ENCODE peak calls at places on chromosomes 7 and 10, in seven cellular contexts. C is EH; J is cardiac fibroblast; K is K562; U is CD8-positive, alpha-beta memory T cell; Q is NCI-H510A treated with DMSO at 0.1 percent for 48 hours; X is H1. I is an unnamed sample.

GRCh38 chr7:90666186-90666585 is 70.1 kb downstream of the CDK14 start:
- DNase-seq in C (no peak), J (peak), K (no peak), U (no peak), Q (no peak), X (no peak), I (no peak)

GRCh38 chr7:92246363-92247101 is 758 bp downstream of the ANKIB1 start:
- DNase-seq in C (peak), J (peak), K (peak), U (peak), Q (peak), X (no peak), I (peak)

GRCh38 chr7:157580324-157580723 is 243.5 kb downstream of the DNAJB6 start:
- DNase-seq in C (no peak), J (no peak), K (no peak), U (no peak), Q (no peak), X (no peak), I (no peak)

GRCh38 chr10:11856678-11857077 is 33.5 kb downstream of the PROSER2 start:
- DNase-seq in C (peak), J (no peak), K (no peak), U (no peak), Q (no peak), X (no peak), I (no peak)

GRCh38 chr10:126098216-126098561 is 201.8 kb downstream of the FANK1 start:
- DNase-seq in C (no peak), J (no peak), K (no peak), U (no peak), Q (no peak), X (no peak), I (no peak)

GRCh38 chr7:105521027-105521730 is 892 bp downstream of the PUS7 start:
- DNase-seq in C (peak), J (peak), K (peak), U (peak), Q (peak), X (no peak), I (peak)

GRCh38 chr10:91088300-91089140 is 131.9 kb upstream of the PCGF5 start:
- DNase-seq in C (peak), J (peak), K (peak), U (peak), Q (peak), X (no peak), I (peak)

GRCh38 chr7:142873281-142873784 is 12.2 kb downstream of the TRPV6 start:
- DNase-seq in C (peak), J (peak), K (peak), U (no peak), Q (no peak), X (no peak), I (no peak)

GRCh38 chr10:87541114-87541513 is 36.4 kb downstream of the MINPP1 start:
- DNase-seq in C (peak), J (no peak), K (no peak), U (no peak), Q (no peak), X (no peak), I (no peak)

GRCh38 chr10:48456361-48456804 is 148.5 kb downstream of the ARHGAP22 start:
- DNase-seq in C (peak), J (peak), K (peak), U (no peak), Q (no peak), X (no peak), I (no peak)

GRCh38 chr7:155797262-155798250 is 14.7 kb downstream of the SHH start:
- DNase-seq in C (no peak), J (no peak), K (no peak), U (no peak), Q (no peak), X (no peak), I (no peak)

GRCh38 chr7:16668049-16668858 is 22.3 kb downstream of the BZW2 start:
- DNase-seq in C (peak), J (peak), K (peak), U (no peak), Q (no peak), X (no peak), I (no peak)

GRCh38 chr10:101778781-101779543 is 3.0 kb upstream of the FGF8 start:
- DNase-seq in C (no peak), J (peak), K (peak), U (no peak), Q (no peak), X (no peak), I (peak)

GRCh38 chr7:95550546-95550945 is 45.8 kb downstream of the PDK4 start:
- DNase-seq in C (no peak), J (peak), K (no peak), U (no peak), Q (no peak), X (no peak), I (no peak)

GRCh38 chr10:87842776-87843497 is 20.4 kb downstream of the KLLN start:
- DNase-seq in C (peak), J (peak), K (no peak), U (no peak), Q (no peak), X (no peak), I (peak)

GRCh38 chr10:31574566-31574965 is 255.6 kb downstream of the ZEB1 start:
- DNase-seq in C (no peak), J (no peak), K (no peak), U (no peak), Q (no peak), X (no peak), I (no peak)

GRCh38 chr7:28840515-28841125 is 117.5 kb downstream of the TRIL start:
- DNase-seq in C (peak), J (peak), K (no peak), U (no peak), Q (peak), X (no peak), I (no peak)

GRCh38 chr7:132424277-132424676 is 152.0 kb downstream of the PLXNA4 start:
- DNase-seq in C (no peak), J (no peak), K (no peak), U (no peak), Q (no peak), X (no peak), I (no peak)

GRCh38 chr7:7175075-7175695 is 7.2 kb upstream of the C1GALT1 start:
- DNase-seq in C (peak), J (peak), K (no peak), U (no peak), Q (no peak), X (no peak), I (no peak)

GRCh38 chr10:89515031-89515841 is 20.2 kb downstream of the SLC16A12 start:
- DNase-seq in C (peak), J (peak), K (no peak), U (no peak), Q (no peak), X (no peak), I (no peak)

GRCh38 chr7:127392182-127392565 is 334 bp downstream of the ZNF800 start:
- DNase-seq in C (peak), J (peak), K (peak), U (no peak), Q (no peak), X (no peak), I (peak)

I was measured in NCI-H146.